ENCODE peak calls at places on chromosomes 4 and X, in four cellular contexts. One of them, this sample, is unnamed.

GRCh38 chr4:184066584-184067300 is 150.9 kb downstream of the ENPP6 start:
- DNase-seq in AG04450: no peak
- DNase-seq in lung: no peak
- DNase-seq in neuronal stem cell: no peak
- DNase-seq in this sample: no peak

GRCh38 chr4:104752337-104752736 is 257.6 kb upstream of the CXXC4 start:
- DNase-seq in AG04450: no peak
- DNase-seq in lung: no peak
- DNase-seq in neuronal stem cell: no peak
- DNase-seq in this sample: no peak

GRCh38 chr4:175705407-175705806 is 106.7 kb downstream of the GPM6A start:
- DNase-seq in AG04450: no peak
- DNase-seq in lung: no peak
- DNase-seq in neuronal stem cell: peak; percentile 50
- DNase-seq in this sample: peak; percentile 0

GRCh38 chrX:139720136-139720535 is 12.2 kb upstream of the MCF2 start:
- DNase-seq in AG04450: peak; percentile 30
- DNase-seq in lung: no peak
- DNase-seq in neuronal stem cell: peak; percentile 53
- DNase-seq in this sample: no peak

GRCh38 chr4:20598626-20599025 is 101.6 kb upstream of the PACRGL start:
- DNase-seq in AG04450: no peak
- DNase-seq in lung: no peak
- DNase-seq in neuronal stem cell: no peak
- DNase-seq in this sample: no peak

GRCh38 chr4:96713271-96713670 is 873.4 kb downstream of the PDHA2 start:
- DNase-seq in AG04450: no peak
- DNase-seq in lung: no peak
- DNase-seq in neuronal stem cell: no peak
- DNase-seq in this sample: no peak

GRCh38 chr4:76811604-76812412 is 86.1 kb downstream of the SOWAHB start:
- DNase-seq in AG04450: no peak
- DNase-seq in lung: no peak
- DNase-seq in neuronal stem cell: no peak
- DNase-seq in this sample: peak; percentile 55

GRCh38 chrX:151336809-151337208 is 60.2 kb upstream of the VMA21 start:
- DNase-seq in AG04450: no peak
- DNase-seq in lung: no peak
- DNase-seq in neuronal stem cell: no peak
- DNase-seq in this sample: no peak

GRCh38 chrX:133444952-133445831 is 29.9 kb upstream of the GPC4 start:
- DNase-seq in AG04450: no peak
- DNase-seq in lung: no peak
- DNase-seq in neuronal stem cell: no peak
- DNase-seq in this sample: no peak

GRCh38 chrX:11499076-11500044 is 166.4 kb downstream of the ARHGAP6 start:
- DNase-seq in AG04450: peak; percentile 34
- DNase-seq in lung: no peak
- DNase-seq in neuronal stem cell: no peak
- DNase-seq in this sample: peak; percentile 71

GRCh38 chrX:150365051-150365952 is 2.2 kb downstream of the MAMLD1 start:
- DNase-seq in AG04450: no peak
- DNase-seq in lung: peak; percentile 47
- DNase-seq in neuronal stem cell: peak; percentile 57
- DNase-seq in this sample: no peak

GRCh38 chr4:6393544-6394475 is 78.6 kb downstream of the PPP2R2C start:
- DNase-seq in AG04450: no peak
- DNase-seq in lung: no peak
- DNase-seq in neuronal stem cell: no peak
- DNase-seq in this sample: no peak

GRCh38 chrX:37380920-37381319 is 31.8 kb downstream of the PRRG1 start:
- DNase-seq in AG04450: peak; percentile 15
- DNase-seq in lung: no peak
- DNase-seq in neuronal stem cell: no peak
- DNase-seq in this sample: peak; percentile 45

GRCh38 chrX:10496345-10496965 is 123.9 kb downstream of the MID1 start:
- DNase-seq in AG04450: peak; percentile 66
- DNase-seq in lung: no peak
- DNase-seq in neuronal stem cell: no peak
- DNase-seq in this sample: no peak

GRCh38 chr4:174474457-174475075 is 47.7 kb downstream of the HPGD start:
- DNase-seq in AG04450: no peak
- DNase-seq in lung: no peak
- DNase-seq in neuronal stem cell: no peak
- DNase-seq in this sample: no peak

GRCh38 chr4:143185253-143186107 is 763 bp downstream of the USP38 start:
- DNase-seq in AG04450: no peak
- DNase-seq in lung: peak; percentile 36
- DNase-seq in neuronal stem cell: peak; percentile 23
- DNase-seq in this sample: no peak

GRCh38 chr4:40547446-40548132 is 82.1 kb downstream of the RBM47 start:
- DNase-seq in AG04450: no peak
- DNase-seq in lung: no peak
- DNase-seq in neuronal stem cell: no peak
- DNase-seq in this sample: no peak

GRCh38 chr4:40552536-40552935 is 77.1 kb downstream of the RBM47 start:
- DNase-seq in AG04450: no peak
- DNase-seq in lung: no peak
- DNase-seq in neuronal stem cell: no peak
- DNase-seq in this sample: no peak

GRCh38 chr4:40548256-40548655 is 81.4 kb downstream of the RBM47 start:
- DNase-seq in AG04450: no peak
- DNase-seq in lung: no peak
- DNase-seq in neuronal stem cell: no peak
- DNase-seq in this sample: no peak

GRCh38 chr4:40553995-40554394 is 75.7 kb downstream of the RBM47 start:
- DNase-seq in AG04450: no peak
- DNase-seq in lung: no peak
- DNase-seq in neuronal stem cell: no peak
- DNase-seq in this sample: no peak

DNA sequence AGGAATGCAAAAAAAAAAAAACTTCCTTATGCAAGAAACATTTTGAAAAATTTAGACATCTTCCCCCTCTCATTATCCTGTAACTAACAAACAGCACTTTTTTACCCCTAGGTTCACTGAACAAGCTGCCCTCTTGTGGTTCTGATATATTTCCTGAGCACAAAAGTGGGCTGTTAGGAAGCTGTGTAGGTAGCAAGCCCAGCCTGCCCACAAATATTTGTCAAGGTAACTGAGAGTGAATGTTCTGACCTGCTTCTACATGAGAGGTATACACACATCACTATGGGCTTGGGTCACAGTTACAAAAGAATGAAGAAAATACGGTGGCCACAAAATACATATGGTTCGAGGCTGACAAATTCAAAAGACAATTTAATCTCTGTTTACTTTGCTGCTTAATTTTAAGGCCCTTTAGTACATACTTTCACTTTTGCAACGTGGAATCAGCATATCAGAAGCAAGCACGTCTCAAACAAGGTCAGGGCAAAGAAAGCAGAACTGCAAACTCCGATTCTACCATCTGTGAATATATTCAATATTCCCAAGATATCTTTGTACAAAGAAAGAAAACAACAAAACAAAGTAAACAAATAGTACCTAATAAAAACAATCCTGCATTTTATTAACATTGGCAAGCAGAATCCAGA is 78.6 kb downstream of the RBM47 start:
- DNase-seq in AG04450: no peak
- DNase-seq in lung: peak; percentile 43
- DNase-seq in neuronal stem cell: no peak
- DNase-seq in this sample: no peak
- H3K4me3 ChIP-seq in AG04450: peak overlapping the region; percentile 34
- H3K4me3 ChIP-seq in lung: no peak overlapping the region
- H3K4me3 ChIP-seq in neuronal stem cell: no peak overlapping the region
- H3K4me3 ChIP-seq in this sample: no peak overlapping the region

GRCh38 chr4:123546661-123547060 is 150.1 kb downstream of the SPRY1 start:
- DNase-seq in AG04450: no peak
- DNase-seq in lung: no peak
- DNase-seq in neuronal stem cell: no peak
- DNase-seq in this sample: no peak
- H3K4me3 ChIP-seq in AG04450: no peak overlapping the region
- H3K4me3 ChIP-seq in lung: no peak overlapping the region
- H3K4me3 ChIP-seq in neuronal stem cell: no peak overlapping the region
- H3K4me3 ChIP-seq in this sample: no peak overlapping the region

GRCh38 chrX:44997282-44997813 is 124.4 kb downstream of the KDM6A start:
- DNase-seq in AG04450: no peak
- DNase-seq in lung: no peak
- DNase-seq in neuronal stem cell: no peak
- DNase-seq in this sample: no peak
- H3K4me3 ChIP-seq in AG04450: no peak overlapping the region
- H3K4me3 ChIP-seq in lung: no peak overlapping the region
- H3K4me3 ChIP-seq in neuronal stem cell: no peak overlapping the region
- H3K4me3 ChIP-seq in this sample: no peak overlapping the region

GRCh38 chr4:26996745-26997144 is 136.1 kb downstream of the STIM2 start:
- DNase-seq in AG04450: no peak
- DNase-seq in lung: no peak
- DNase-seq in neuronal stem cell: no peak
- DNase-seq in this sample: no peak
- H3K4me3 ChIP-seq in AG04450: no peak overlapping the region
- H3K4me3 ChIP-seq in lung: no peak overlapping the region
- H3K4me3 ChIP-seq in neuronal stem cell: no peak overlapping the region
- H3K4me3 ChIP-seq in this sample: no peak overlapping the region

GRCh38 chr4:57102050-57102564 is 8.1 kb downstream of the IGFBP7 start:
- DNase-seq in AG04450: peak; percentile 68
- DNase-seq in lung: no peak
- DNase-seq in neuronal stem cell: no peak
- DNase-seq in this sample: peak; percentile 97

GRCh38 chr4:57099363-57099762 is 10.8 kb downstream of the IGFBP7 start:
- DNase-seq in AG04450: no peak
- DNase-seq in lung: no peak
- DNase-seq in neuronal stem cell: no peak
- DNase-seq in this sample: no peak

GRCh38 chr4:57100979-57101629 is 9.1 kb downstream of the IGFBP7 start:
- DNase-seq in AG04450: no peak
- DNase-seq in lung: no peak
- DNase-seq in neuronal stem cell: no peak
- DNase-seq in this sample: no peak

GRCh38 chr4:57104706-57105560 is 5.3 kb downstream of the IGFBP7 start:
- DNase-seq in AG04450: no peak
- DNase-seq in lung: no peak
- DNase-seq in neuronal stem cell: no peak
- DNase-seq in this sample: no peak

GRCh38 chr4:57103051-57103450 is 7.1 kb downstream of the IGFBP7 start:
- DNase-seq in AG04450: no peak
- DNase-seq in lung: no peak
- DNase-seq in neuronal stem cell: no peak
- DNase-seq in this sample: no peak
- H3K4me3 ChIP-seq in AG04450: no peak overlapping the region
- H3K4me3 ChIP-seq in lung: no peak overlapping the region
- H3K4me3 ChIP-seq in neuronal stem cell: no peak overlapping the region
- H3K4me3 ChIP-seq in this sample: no peak overlapping the region

This sample was measured in skeletal muscle cell.